ENCODE peak calls at places on chromosomes 13 and 19, in four cellular contexts. K is NCI-H510A; O is T-helper 17 cell; X is activated T-cell treated with anti-CD3 and anti-CD28 coated beads, Interleukin-2, amount 50 U/mL, for 1 hour. I is an unnamed sample.
A peak's percentile ranks its signal among the peaks of the same experiment; 100 is the strongest.

GRCh38 chr13:20686167-20686566 is 17.3 kb upstream of the IL17D start:
- DNase-seq in X (no peak), O (no peak), K (no peak), I (no peak)

GRCh38 chr19:12800873-12801465 is 631 bp downstream of the PRDX2 start:
- DNase-seq in X (peak; percentile 39), K (no peak), O (no peak), I (no peak)

GRCh38 chr19:57106646-57107235 is 13.0 kb upstream of the USP29 start:
- DNase-seq in X (no peak), O (no peak), K (no peak), I (no peak)

GRCh38 chr19:7230826-7231225 is 63.4 kb downstream of the INSR start:
- DNase-seq in O (no peak), X (no peak), K (no peak), I (no peak)

GRCh38 chr19:29381353-29382203 is 144.2 kb upstream of the VSTM2B start:
- DNase-seq in K (no peak), X (no peak), O (no peak), I (no peak)

GRCh38 chr13:67048793-67049150 is 181.4 kb downstream of the PCDH9 start:
- DNase-seq in K (no peak), O (no peak), X (no peak), I (no peak)

GRCh38 chr19:28394705-28395104 is 818.2 kb downstream of the UQCRFS1 start:
- DNase-seq in X (no peak), K (no peak), O (no peak), I (no peak)

GRCh38 chr13:43749503-43749902 is 37.3 kb downstream of the ENOX1 start:
- DNase-seq in X (no peak), K (no peak), O (no peak), I (no peak)

GRCh38 chr19:703651-704446 is 4.9 kb upstream of the PALM start:
- DNase-seq in K (no peak), X (peak; percentile 70), O (peak; percentile 60), I (no peak)

GRCh38 chr13:40190656-40191100 is 475.8 kb downstream of the FOXO1 start:
- DNase-seq in K (no peak), O (peak; percentile 40), X (peak; percentile 66), I (peak; percentile 78)

GRCh38 chr13:23986619-23987018 is 89.3 kb upstream of the C1QTNF9B start:
- DNase-seq in X (no peak), O (no peak), K (no peak), I (no peak)

GRCh38 chr19:6611441-6611852 is 20.5 kb upstream of the CD70 start:
- DNase-seq in O (no peak), X (no peak), K (no peak), I (no peak)

I was measured in NCI-H1694.